ENCODE peak calls at places on chromosomes 2 and 18, in six cellular contexts. D is HCT116, Z is SK-N-SH, Y is GM12878, X is H1, L is K562. E is an unnamed sample.

GRCh38 chr2:10410001-10410671 is 38.0 kb downstream of the ODC1 start:
- DNase-seq in D (no peak), Y (peak; percentile 86), X (no peak), Z (no peak), L (no peak), E (no peak)

GRCh38 chr2:46780801-46781445 is 134.7 kb downstream of the MCFD2 start:
- DNase-seq in D (no peak), Y (no peak), Z (no peak), L (peak; percentile 67), X (peak; percentile 33), E (no peak)

GRCh38 chr2:237910576-237911362 is 51.3 kb downstream of the RAMP1 start:
- DNase-seq in D (no peak), Y (no peak), Z (no peak), L (no peak), X (no peak), E (no peak)

GRCh38 chr2:105103481-105103880 is 65.6 kb downstream of the MRPS9 start:
- DNase-seq in X (no peak), D (no peak), Z (no peak), L (no peak), Y (no peak), E (no peak)

GRCh38 chr2:97719362-97720155 is 6.2 kb downstream of the ZAP70 start:
- DNase-seq in X (no peak), Z (no peak), L (no peak), Y (no peak), D (no peak), E (no peak)

GRCh38 chr2:117789505-117789904 is 25.0 kb upstream of the DDX18 start:
- DNase-seq in L (no peak), Y (no peak), X (no peak), D (no peak), Z (no peak), E (no peak)

GRCh38 chr2:134253117-134253704 is 661 bp upstream of the MGAT5 start:
- DNase-seq in X (no peak), L (no peak), Y (peak; percentile 88), D (no peak), Z (no peak), E (no peak)

GRCh38 chr2:124323321-124323720 is 298.2 kb downstream of the CNTNAP5 start:
- DNase-seq in L (no peak), X (no peak), D (no peak), Y (no peak), Z (no peak), E (no peak)

GRCh38 chr2:62304429-62305417 is 108.8 kb downstream of the B3GNT2 start:
- DNase-seq in X (no peak), D (peak; percentile 94), L (peak; percentile 96), Z (peak; percentile 25), Y (peak; percentile 71), E (peak; percentile 86)

GRCh38 chr2:183010112-183010511 is 28.1 kb downstream of the NCKAP1 start:
- DNase-seq in Y (no peak), L (peak; percentile 96), Z (no peak), X (peak; percentile 23), D (peak; percentile 28), E (no peak)

DNA sequence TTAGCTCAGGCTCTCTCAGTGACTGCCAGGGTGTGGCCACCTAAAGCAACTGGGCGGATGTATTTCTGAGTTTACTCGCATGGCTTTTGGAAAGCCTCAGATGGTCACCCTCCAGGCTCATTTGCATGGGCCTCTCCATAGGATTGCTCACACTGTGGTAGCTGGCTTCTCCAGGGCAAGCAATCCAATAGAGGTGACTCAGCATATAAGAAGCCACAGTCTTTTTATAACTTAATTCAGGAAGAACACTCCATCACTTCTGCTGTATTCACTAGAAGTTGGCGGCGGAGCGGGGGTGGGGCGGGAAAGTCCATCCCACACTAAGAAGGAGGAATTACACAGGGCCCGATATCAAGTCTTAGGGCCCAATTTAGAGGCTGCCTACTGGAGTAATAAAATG is 3.6 kb upstream of the DOK6 start:
- DNase-seq in Y (no peak), L (no peak), X (no peak), D (peak; percentile 6), Z (no peak), E (no peak)
- TF ChIP-seq JUND in Y (no peak), L (no peak), X (no peak), D (no peak), Z (no peak), E (no peak)

GRCh38 chr2:188811522-188811921 is 162.7 kb upstream of the COL3A1 start:
- DNase-seq in X (no peak), L (no peak), Z (no peak), Y (no peak), D (no peak), E (no peak)
- TF ChIP-seq JUND in X (no peak), L (no peak), Z (peak; percentile 37), Y (no peak), D (no peak), E (no peak)

GRCh38 chr2:235126771-235127170 is 175.0 kb downstream of the SH3BP4 start:
- DNase-seq in X (peak; percentile 31), Y (no peak), D (no peak), L (no peak), Z (no peak), E (no peak)
- TF ChIP-seq JUND in X (no peak), Y (no peak), D (no peak), L (no peak), Z (no peak), E (no peak)

DNA sequence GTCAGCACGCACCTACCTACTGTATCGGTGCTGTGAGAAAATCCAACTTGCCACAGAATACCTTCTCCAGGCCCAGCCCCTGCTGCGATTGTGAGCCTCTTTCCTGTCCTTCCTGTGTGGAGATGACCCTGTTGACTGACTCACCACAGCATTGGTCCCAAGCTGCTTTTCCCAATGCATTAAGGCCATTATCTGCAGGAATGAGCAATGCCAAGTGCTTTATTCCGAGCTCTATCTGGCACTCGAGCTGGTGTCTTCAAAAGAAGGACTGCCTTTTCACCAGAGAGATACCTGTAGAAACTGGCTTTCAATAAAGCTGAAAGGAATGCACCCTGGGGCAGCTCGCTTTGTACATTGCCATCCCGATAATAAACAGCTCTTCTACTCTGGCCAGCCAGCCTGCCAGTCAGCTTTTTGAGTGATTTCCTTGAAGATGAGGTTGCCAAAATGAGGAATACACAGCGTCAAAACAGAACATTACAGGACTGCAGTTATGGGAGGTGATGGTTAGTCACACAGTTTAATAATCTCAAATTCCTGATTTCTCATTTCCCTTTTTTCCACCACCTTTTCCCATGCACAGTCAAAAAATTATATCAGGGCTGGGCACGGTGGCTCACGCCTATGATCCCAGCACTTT is 8.3 kb upstream of the RNF103 start:
- DNase-seq in Z (no peak), D (no peak), Y (no peak), L (no peak), X (no peak), E (no peak)
- TF ChIP-seq JUND in Z (no peak), D (no peak), Y (no peak), L (no peak), X (no peak), E (no peak)

DNA sequence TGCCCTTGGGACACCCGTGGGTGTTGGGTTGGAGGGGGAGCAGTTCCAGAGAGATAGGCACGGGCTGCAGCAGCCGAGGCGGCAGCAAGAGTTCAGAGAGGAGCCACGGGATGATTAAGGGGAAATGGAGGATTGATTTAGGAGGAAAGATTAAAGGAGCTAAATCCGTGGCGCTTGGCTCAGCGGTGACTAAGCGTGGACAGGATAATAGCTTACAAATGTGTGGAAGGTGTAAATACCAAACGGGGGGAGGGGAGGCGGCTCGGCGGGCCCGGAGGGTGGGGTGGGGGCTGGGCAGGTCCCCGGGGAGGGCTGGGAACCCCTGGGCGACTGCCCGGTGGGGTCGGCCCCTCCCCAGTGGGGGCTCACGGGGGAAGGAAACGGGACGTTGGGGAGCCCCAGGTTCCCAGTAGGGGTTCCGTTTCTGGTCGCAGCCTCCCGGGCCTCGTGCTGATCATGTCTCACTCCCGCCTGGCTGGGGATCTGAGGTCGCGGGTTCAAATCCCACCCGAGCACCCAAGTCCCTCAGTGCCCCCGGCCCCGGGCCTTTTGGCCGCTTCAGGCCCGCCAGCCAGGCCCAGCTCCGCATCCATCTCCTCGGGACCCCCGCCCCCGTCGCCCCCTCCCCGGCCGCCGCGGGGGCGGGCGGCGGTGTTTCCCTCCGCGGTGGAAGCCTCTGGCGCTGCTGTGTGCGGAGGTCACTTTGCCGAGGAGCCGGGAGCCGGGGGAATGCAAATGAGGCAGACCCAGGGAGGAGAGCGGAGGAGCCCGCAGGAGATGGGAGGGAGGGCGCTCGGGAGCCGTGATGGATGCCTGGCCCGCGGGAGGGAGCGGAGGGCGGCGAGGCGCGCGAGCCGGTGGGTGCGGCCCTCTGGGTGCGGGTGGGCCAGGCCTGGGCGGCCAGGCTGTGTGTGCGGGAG is 8.1 kb downstream of the ASIC4 start:
- DNase-seq in D (peak; percentile 79), X (no peak), Y (no peak), L (peak; percentile 86), Z (no peak), E (no peak)
- TF ChIP-seq JUND in D (no peak), X (no peak), Y (no peak), L (peak; percentile 74), Z (no peak), E (no peak)

GRCh38 chr2:107136749-107137148 is 250.8 kb upstream of the ST6GAL2 start:
- DNase-seq in Z (no peak), D (no peak), X (no peak), L (no peak), Y (no peak), E (no peak)

GRCh38 chr2:107133412-107133811 is 247.4 kb upstream of the ST6GAL2 start:
- DNase-seq in Z (no peak), L (no peak), X (no peak), D (no peak), Y (no peak), E (no peak)

GRCh38 chr2:107132141-107132540 is 246.2 kb upstream of the ST6GAL2 start:
- DNase-seq in X (no peak), Z (no peak), L (no peak), D (no peak), Y (no peak), E (no peak)

GRCh38 chr2:107128381-107128780 is 242.4 kb upstream of the ST6GAL2 start:
- DNase-seq in Z (no peak), X (no peak), L (no peak), Y (no peak), D (no peak), E (no peak)

DNA sequence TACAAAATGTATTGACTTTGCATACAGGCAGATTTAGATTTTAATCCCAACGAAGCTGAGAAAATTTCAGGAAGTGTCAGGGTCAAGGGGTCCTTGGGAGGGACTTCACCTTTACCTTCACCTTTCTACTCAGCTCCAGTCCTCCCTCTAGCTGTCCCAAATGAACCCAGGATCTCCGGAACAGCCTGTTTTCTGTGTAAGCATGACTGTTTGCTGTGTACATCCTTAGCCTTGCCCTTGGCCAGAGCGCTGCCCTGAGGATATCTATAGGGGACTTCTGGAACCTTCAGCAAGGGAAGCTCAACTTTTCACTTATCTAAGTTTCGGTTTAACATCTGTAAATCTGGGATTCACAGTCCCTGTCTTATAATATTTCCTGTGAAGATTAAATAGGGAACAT is 246.8 kb upstream of the ST6GAL2 start:
- DNase-seq in D (no peak), X (no peak), Z (no peak), L (no peak), Y (no peak), E (peak; percentile 45)
- TF ChIP-seq JUND in D (no peak), X (no peak), Z (no peak), L (no peak), Y (no peak), E (no peak)

E was measured in T47D.